ENCODE peak calls at places on chromosomes 6 and 20, in seven cellular contexts. U is neuronal stem cell, K is IMR-90, E is H1, M is mesenchymal stem cell, C is H9, Q is mesendoderm. Y is an unnamed sample.

GRCh38 chr20:63142933-63143332 is 73.0 kb downstream of the YTHDF1 start:
- DNase-seq in U (no peak), K (no peak), E (no peak), M (no peak), C (no peak), Q (no peak), Y (no peak)

GRCh38 chr6:165600606-165601005 is 62.4 kb downstream of the PDE10A start:
- DNase-seq in U (no peak), K (no peak), E (no peak), M (no peak), C (no peak), Q (peak; percentile 26), Y (peak; percentile 88)

GRCh38 chr6:166466178-166467122 is 83.7 kb upstream of the MPC1 start:
- DNase-seq in U (no peak), K (peak; percentile 89), E (no peak), M (peak; percentile 81), C (no peak), Q (no peak), Y (peak; percentile 83)

GRCh38 chr6:161486326-161486725 is 212.5 kb upstream of the AGPAT4 start:
- DNase-seq in U (no peak), K (peak; percentile 30), E (no peak), M (peak; percentile 3), C (no peak), Q (peak; percentile 76), Y (peak; percentile 46)

GRCh38 chr20:47019106-47019824 is 124.6 kb downstream of the EYA2 start:
- DNase-seq in U (no peak), K (peak; percentile 94), E (no peak), M (peak; percentile 6), C (no peak), Q (no peak), Y (no peak)

GRCh38 chr6:157974341-157974894 is 7.2 kb upstream of the SYNJ2 start:
- DNase-seq in U (no peak), K (peak; percentile 65), E (no peak), M (no peak), C (no peak), Q (peak; percentile 76), Y (peak; percentile 30)

GRCh38 chr6:95293257-95293656 is 284.1 kb upstream of the MANEA start:
- DNase-seq in U (no peak), K (no peak), E (no peak), M (no peak), C (no peak), Q (no peak), Y (peak; percentile 72)

GRCh38 chr6:31568537-31568961 is 3.5 kb upstream of the LTA start:
- DNase-seq in U (no peak), K (no peak), E (no peak), M (no peak), C (no peak), Q (no peak), Y (peak; percentile 44)

GRCh38 chr6:109687271-109687721 is 3.7 kb downstream of the AK9 start:
- DNase-seq in U (no peak), K (peak; percentile 96), E (no peak), M (peak; percentile 69), C (no peak), Q (no peak), Y (no peak)

GRCh38 chr6:31702421-31702818 is 704 bp downstream of the ABHD16A start:
- DNase-seq in U (no peak), K (no peak), E (no peak), M (no peak), C (no peak), Q (peak; percentile 76), Y (peak; percentile 15)

GRCh38 chr20:41163821-41164220 is 26.5 kb downstream of the PLCG1 start:
- DNase-seq in U (no peak), K (no peak), E (no peak), M (no peak), C (no peak), Q (no peak), Y (no peak)

GRCh38 chr20:41159547-41159946 is 22.2 kb downstream of the PLCG1 start:
- DNase-seq in U (no peak), K (no peak), E (no peak), M (no peak), C (no peak), Q (peak; percentile 52), Y (peak; percentile 91)

GRCh38 chr20:41160686-41161085 is 23.3 kb downstream of the PLCG1 start:
- DNase-seq in U (no peak), K (no peak), E (no peak), M (no peak), C (no peak), Q (no peak), Y (no peak)

GRCh38 chr20:41162396-41162795 is 25.1 kb downstream of the PLCG1 start:
- DNase-seq in U (no peak), K (no peak), E (no peak), M (no peak), C (no peak), Q (no peak), Y (no peak)

GRCh38 chr20:41161886-41162285 is 24.5 kb downstream of the PLCG1 start:
- DNase-seq in U (no peak), K (no peak), E (no peak), M (no peak), C (no peak), Q (no peak), Y (no peak)
- H2BK5ac ChIP-seq in U (no peak overlapping the region), K (no peak overlapping the region), E (no peak overlapping the region), M (no peak overlapping the region), C (no peak overlapping the region), Q (no peak overlapping the region), Y (no peak overlapping the region)

DNA sequence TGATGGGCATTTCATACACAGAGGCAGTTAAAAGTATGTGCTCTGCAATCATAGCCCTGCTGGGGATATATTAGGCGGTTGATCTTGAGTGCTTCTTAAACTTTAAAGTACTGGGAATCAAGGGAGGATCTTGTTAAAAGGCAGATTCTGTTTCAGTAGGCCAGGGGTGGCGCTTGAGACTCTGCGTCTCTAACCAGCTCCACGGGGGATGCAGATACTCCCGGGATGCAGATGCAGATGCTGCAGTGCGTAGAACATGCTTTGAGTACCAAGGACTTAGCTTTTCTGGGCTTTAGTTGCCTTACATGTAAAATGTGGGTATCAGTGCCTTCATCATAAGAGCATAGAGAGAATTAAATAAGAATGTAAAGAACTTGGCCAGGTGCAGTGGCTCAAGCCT is 44.4 kb upstream of the ENPP5 start:
- DNase-seq in U (no peak), K (no peak), E (no peak), M (no peak), C (no peak), Q (no peak), Y (no peak)
- H2BK5ac ChIP-seq in U (no peak overlapping the region), K (no peak overlapping the region), E (no peak overlapping the region), M (no peak overlapping the region), C (no peak overlapping the region), Q (no peak overlapping the region), Y (no peak overlapping the region)

GRCh38 chr6:133468591-133468990 is 227.4 kb downstream of the EYA4 start:
- DNase-seq in U (no peak), K (no peak), E (no peak), M (no peak), C (no peak), Q (no peak), Y (peak; percentile 71)

GRCh38 chr6:133474516-133474915 is 233.4 kb downstream of the EYA4 start:
- DNase-seq in U (no peak), K (no peak), E (no peak), M (no peak), C (no peak), Q (no peak), Y (no peak)
- H2BK5ac ChIP-seq in U (no peak overlapping the region), K (no peak overlapping the region), E (no peak overlapping the region), M (no peak overlapping the region), C (no peak overlapping the region), Q (no peak overlapping the region), Y (no peak overlapping the region)

GRCh38 chr6:21965953-21966539 is 330.8 kb downstream of the PRL start:
- DNase-seq in U (no peak), K (no peak), E (no peak), M (no peak), C (peak; percentile 34), Q (peak; percentile 44), Y (no peak)

GRCh38 chr6:21970560-21970959 is 326.3 kb downstream of the PRL start:
- DNase-seq in U (no peak), K (no peak), E (no peak), M (no peak), C (no peak), Q (no peak), Y (no peak)

GRCh38 chr6:21971540-21971939 is 325.3 kb downstream of the PRL start:
- DNase-seq in U (no peak), K (peak; percentile 64), E (no peak), M (no peak), C (no peak), Q (peak; percentile 37), Y (no peak)

GRCh38 chr6:21967282-21967681 is 329.6 kb downstream of the PRL start:
- DNase-seq in U (no peak), K (no peak), E (no peak), M (no peak), C (no peak), Q (no peak), Y (no peak)

DNA sequence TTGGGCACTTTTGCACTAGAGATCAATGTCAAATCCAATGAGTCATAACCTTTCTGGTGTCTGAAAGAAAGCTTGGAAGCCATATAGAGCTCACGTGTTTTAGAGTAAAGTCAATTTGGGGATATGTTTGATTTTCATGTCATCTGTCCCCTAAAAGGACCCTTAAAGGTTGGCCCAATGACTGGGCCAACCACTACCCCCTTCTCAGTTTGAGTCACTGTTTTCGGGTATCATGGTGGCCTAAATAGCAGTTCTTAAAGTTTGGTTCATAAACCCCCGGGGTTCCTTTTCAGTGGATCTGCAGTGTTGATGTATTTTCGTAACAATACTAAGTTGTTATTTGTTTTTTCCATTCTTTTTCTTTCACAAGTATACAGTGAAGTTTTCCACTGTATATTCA is 327.6 kb downstream of the PRL start:
- DNase-seq in U (no peak), K (no peak), E (no peak), M (no peak), C (no peak), Q (no peak), Y (no peak)
- H2BK5ac ChIP-seq in U (no peak overlapping the region), K (no peak overlapping the region), E (no peak overlapping the region), M (no peak overlapping the region), C (no peak overlapping the region), Q (no peak overlapping the region), Y (no peak overlapping the region)

GRCh38 chr20:48659888-48660287 is 167.9 kb downstream of the PREX1 start:
- DNase-seq in U (no peak), K (no peak), E (no peak), M (no peak), C (no peak), Q (no peak), Y (no peak)

GRCh38 chr20:48658198-48658476 is 169.7 kb downstream of the PREX1 start:
- DNase-seq in U (no peak), K (no peak), E (no peak), M (no peak), C (no peak), Q (no peak), Y (no peak)

GRCh38 chr20:48656661-48657211 is 171.1 kb downstream of the PREX1 start:
- DNase-seq in U (no peak), K (no peak), E (no peak), M (no peak), C (peak; percentile 77), Q (peak; percentile 54), Y (peak; percentile 66)

GRCh38 chr20:48657426-48658197 is 170.2 kb downstream of the PREX1 start:
- DNase-seq in U (peak; percentile 81), K (peak; percentile 69), E (no peak), M (peak; percentile 73), C (peak; percentile 76), Q (peak; percentile 89), Y (peak; percentile 57)

DNA sequence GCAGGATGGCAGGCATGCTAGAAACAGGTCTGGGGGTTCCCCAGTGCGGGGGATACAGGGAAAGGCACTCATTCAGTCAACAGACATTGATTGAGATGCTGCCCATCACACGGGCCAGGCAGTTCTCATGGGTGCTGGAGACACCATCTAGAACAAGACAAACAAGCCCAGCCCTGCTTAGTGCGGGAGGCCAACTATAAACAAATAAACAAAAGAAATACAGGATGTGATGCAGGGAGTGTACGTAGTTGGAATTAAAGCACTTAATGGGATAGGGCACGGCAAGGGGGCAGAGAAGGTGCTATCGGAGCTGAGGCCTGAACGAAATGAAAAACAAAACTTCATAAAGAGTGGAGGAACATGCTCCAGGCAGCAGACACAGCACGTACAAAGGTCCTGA is 169.3 kb downstream of the PREX1 start:
- DNase-seq in U (no peak), K (no peak), E (no peak), M (no peak), C (no peak), Q (no peak), Y (no peak)
- H2BK5ac ChIP-seq in U (no peak overlapping the region), K (no peak overlapping the region), E (no peak overlapping the region), M (no peak overlapping the region), C (no peak overlapping the region), Q (no peak overlapping the region), Y (no peak overlapping the region)

Y was measured in trophoblast cell.